ENCODE peak calls at places on chromosomes 3 and 15, in four cellular contexts. One of them, this sample, is unnamed.
A peak's percentile ranks its signal among the peaks of the same experiment; 100 is the strongest.

GRCh38 chr15:72197460-72198409 is at the start of gene GRAMD2A:
- DNase-seq in K562: no peak
- DNase-seq in HepG2: no peak
- DNase-seq in GM12878: no peak
- DNase-seq in this sample: no peak

GRCh38 chr3:66177026-66177425 is 43.8 kb upstream of the SLC25A26 start:
- DNase-seq in K562: no peak
- DNase-seq in HepG2: no peak
- DNase-seq in GM12878: no peak
- DNase-seq in this sample: no peak

GRCh38 chr15:26807517-26808427 is 34.9 kb upstream of the GABRB3 start:
- DNase-seq in K562: no peak
- DNase-seq in HepG2: no peak
- DNase-seq in GM12878: no peak
- DNase-seq in this sample: no peak

GRCh38 chr3:54599741-54600140 is 328.1 kb downstream of the LRTM1 start:
- DNase-seq in K562: no peak
- DNase-seq in HepG2: no peak
- DNase-seq in GM12878: no peak
- DNase-seq in this sample: no peak

GRCh38 chr3:119331661-119332060 is 37.5 kb downstream of the ARHGAP31 start:
- DNase-seq in K562: no peak
- DNase-seq in HepG2: no peak
- DNase-seq in GM12878: no peak
- DNase-seq in this sample: no peak

GRCh38 chr15:98954411-98954810 is 53.2 kb downstream of the PGPEP1L start:
- DNase-seq in K562: no peak
- DNase-seq in HepG2: no peak
- DNase-seq in GM12878: peak; percentile 24
- DNase-seq in this sample: no peak

GRCh38 chr15:43168192-43169107 is 16.8 kb upstream of the CCNDBP1 start:
- DNase-seq in K562: no peak
- DNase-seq in HepG2: no peak
- DNase-seq in GM12878: no peak
- DNase-seq in this sample: no peak

GRCh38 chr3:193826126-193826795 is 233.3 kb downstream of the OPA1 start:
- DNase-seq in K562: no peak
- DNase-seq in HepG2: no peak
- DNase-seq in GM12878: no peak
- DNase-seq in this sample: peak; percentile 11

GRCh38 chr3:4866841-4867240 is 112.4 kb upstream of the BHLHE40 start:
- DNase-seq in K562: no peak
- DNase-seq in HepG2: no peak
- DNase-seq in GM12878: no peak
- DNase-seq in this sample: no peak

GRCh38 chr3:71245971-71246860 is 337.3 kb downstream of the FOXP1 start:
- DNase-seq in K562: peak; percentile 41
- DNase-seq in HepG2: peak; percentile 76
- DNase-seq in GM12878: no peak
- DNase-seq in this sample: no peak

GRCh38 chr3:187017511-187018230 is 87.3 kb downstream of the ST6GAL1 start:
- DNase-seq in K562: no peak
- DNase-seq in HepG2: no peak
- DNase-seq in GM12878: no peak
- DNase-seq in this sample: no peak

GRCh38 chr3:131551761-131552160 is 49.0 kb upstream of the MRPL3 start:
- DNase-seq in K562: no peak
- DNase-seq in HepG2: no peak
- DNase-seq in GM12878: no peak
- DNase-seq in this sample: no peak

GRCh38 chr3:12549971-12550760 is 4.9 kb upstream of the MKRN2OS start:
- DNase-seq in K562: no peak
- DNase-seq in HepG2: no peak
- DNase-seq in GM12878: no peak
- DNase-seq in this sample: no peak

GRCh38 chr3:65912647-65913046 is 126.1 kb downstream of the MAGI1 start:
- DNase-seq in K562: no peak
- DNase-seq in HepG2: no peak
- DNase-seq in GM12878: no peak
- DNase-seq in this sample: no peak

GRCh38 chr3:77134801-77135200 is 94.9 kb downstream of the ROBO2 start:
- DNase-seq in K562: no peak
- DNase-seq in HepG2: no peak
- DNase-seq in GM12878: no peak
- DNase-seq in this sample: no peak

GRCh38 chr3:36648241-36649034 is 115.9 kb downstream of the DCLK3 start:
- DNase-seq in K562: no peak
- DNase-seq in HepG2: no peak
- DNase-seq in GM12878: peak; percentile 7
- DNase-seq in this sample: no peak

GRCh38 chr15:83283813-83284562 is 476 bp downstream of the BNC1 start:
- DNase-seq in K562: no peak
- DNase-seq in HepG2: no peak
- DNase-seq in GM12878: no peak
- DNase-seq in this sample: peak; percentile 38

GRCh38 chr3:17442332-17443049 is 299.9 kb downstream of the TBC1D5 start:
- DNase-seq in K562: peak; percentile 11
- DNase-seq in HepG2: no peak
- DNase-seq in GM12878: no peak
- DNase-seq in this sample: no peak

GRCh38 chr15:40857601-40858351 is 13.9 kb downstream of the SPINT1 start:
- DNase-seq in K562: peak; percentile 83
- DNase-seq in HepG2: peak; percentile 57
- DNase-seq in GM12878: no peak
- DNase-seq in this sample: peak; percentile 82

GRCh38 chr3:196654691-196655090 is 15.2 kb downstream of the NRROS start:
- DNase-seq in K562: no peak
- DNase-seq in HepG2: no peak
- DNase-seq in GM12878: no peak
- DNase-seq in this sample: no peak

GRCh38 chr15:74790080-74790916 is 8.4 kb downstream of the CSK start:
- DNase-seq in K562: no peak
- DNase-seq in HepG2: no peak
- DNase-seq in GM12878: no peak
- DNase-seq in this sample: no peak
- TF ChIP-seq FOXK2 in K562: no peak
- TF ChIP-seq FOXK2 in HepG2: no peak
- TF ChIP-seq FOXK2 in GM12878: no peak
- TF ChIP-seq FOXK2 in this sample: no peak

GRCh38 chr15:46297766-46298165 is 662.9 kb downstream of the SQOR start:
- DNase-seq in K562: no peak
- DNase-seq in HepG2: no peak
- DNase-seq in GM12878: peak; percentile 2
- DNase-seq in this sample: no peak

GRCh38 chr15:46296002-46296401 is 661.2 kb downstream of the SQOR start:
- DNase-seq in K562: no peak
- DNase-seq in HepG2: no peak
- DNase-seq in GM12878: no peak
- DNase-seq in this sample: no peak

GRCh38 chr15:46296797-46297196 is 662.0 kb downstream of the SQOR start:
- DNase-seq in K562: no peak
- DNase-seq in HepG2: no peak
- DNase-seq in GM12878: no peak
- DNase-seq in this sample: no peak

GRCh38 chr15:46293550-46293949 is 658.7 kb downstream of the SQOR start:
- DNase-seq in K562: no peak
- DNase-seq in HepG2: no peak
- DNase-seq in GM12878: no peak
- DNase-seq in this sample: no peak
- TF ChIP-seq FOXK2 in K562: no peak
- TF ChIP-seq FOXK2 in HepG2: no peak
- TF ChIP-seq FOXK2 in GM12878: no peak
- TF ChIP-seq FOXK2 in this sample: no peak

GRCh38 chr3:55709411-55709997 is 222.4 kb upstream of the WNT5A start:
- DNase-seq in K562: no peak
- DNase-seq in HepG2: no peak
- DNase-seq in GM12878: no peak
- DNase-seq in this sample: no peak
- TF ChIP-seq FOXK2 in K562: no peak
- TF ChIP-seq FOXK2 in HepG2: no peak
- TF ChIP-seq FOXK2 in GM12878: no peak
- TF ChIP-seq FOXK2 in this sample: no peak

GRCh38 chr15:74304459-74304858 is 63.0 kb downstream of the CYP11A1 start:
- DNase-seq in K562: peak; percentile 19
- DNase-seq in HepG2: no peak
- DNase-seq in GM12878: no peak
- DNase-seq in this sample: no peak

GRCh38 chr15:74306801-74307217 is 60.6 kb downstream of the CYP11A1 start:
- DNase-seq in K562: no peak
- DNase-seq in HepG2: no peak
- DNase-seq in GM12878: no peak
- DNase-seq in this sample: no peak

GRCh38 chr15:74308643-74308945 is 58.9 kb downstream of the CYP11A1 start:
- DNase-seq in K562: no peak
- DNase-seq in HepG2: no peak
- DNase-seq in GM12878: no peak
- DNase-seq in this sample: no peak

GRCh38 chr15:74305687-74306086 is 61.8 kb downstream of the CYP11A1 start:
- DNase-seq in K562: no peak
- DNase-seq in HepG2: no peak
- DNase-seq in GM12878: no peak
- DNase-seq in this sample: no peak

DNA sequence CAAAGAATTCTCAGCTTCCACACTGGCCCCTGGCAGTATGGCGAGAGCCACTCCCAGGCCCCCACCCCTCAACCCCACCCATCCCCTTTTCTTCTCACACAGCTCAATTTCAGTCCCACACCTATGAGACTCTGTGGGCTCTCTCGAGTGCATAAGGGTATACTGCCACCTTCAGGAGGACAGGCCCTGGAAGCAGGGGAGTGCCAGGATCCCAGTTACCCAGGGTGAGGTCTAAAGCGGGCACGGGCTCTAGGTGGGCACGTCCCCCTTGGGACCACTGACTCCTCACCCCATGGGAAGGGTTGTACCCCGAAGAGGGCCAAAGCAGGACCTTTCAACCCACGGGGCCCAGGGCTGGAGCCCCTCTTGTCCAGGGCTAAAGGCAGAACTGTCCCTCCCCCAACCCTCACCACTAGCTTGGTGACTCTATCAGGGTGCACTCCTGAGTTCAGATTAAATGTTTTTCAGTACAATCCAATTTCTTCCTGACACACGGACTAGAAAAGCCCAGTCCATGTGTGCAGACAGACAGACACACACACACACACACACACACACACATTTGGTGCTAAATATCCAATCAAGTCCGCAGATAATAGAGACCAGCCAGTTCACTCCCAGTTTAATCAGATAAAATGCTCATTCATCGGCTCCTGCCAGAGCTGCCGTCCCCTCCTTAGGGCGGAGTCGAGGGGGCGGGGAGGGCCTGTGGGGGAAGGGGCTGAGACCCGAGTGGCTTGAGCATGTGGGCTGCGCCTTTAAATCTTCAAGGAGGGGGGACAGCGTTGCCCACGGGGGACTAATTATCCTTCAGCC is 59.4 kb downstream of the CYP11A1 start:
- DNase-seq in K562: peak; percentile 57
- DNase-seq in HepG2: peak; percentile 33
- DNase-seq in GM12878: no peak
- DNase-seq in this sample: peak; percentile 61
- TF ChIP-seq FOXK2 in K562: no peak
- TF ChIP-seq FOXK2 in HepG2: no peak
- TF ChIP-seq FOXK2 in GM12878: no peak
- TF ChIP-seq FOXK2 in this sample: no peak

GRCh38 chr3:129985113-129985512 is 10.6 kb downstream of the TRH start:
- DNase-seq in K562: no peak
- DNase-seq in HepG2: no peak
- DNase-seq in GM12878: no peak
- DNase-seq in this sample: no peak
- TF ChIP-seq FOXK2 in K562: no peak
- TF ChIP-seq FOXK2 in HepG2: no peak
- TF ChIP-seq FOXK2 in GM12878: no peak
- TF ChIP-seq FOXK2 in this sample: no peak

DNA sequence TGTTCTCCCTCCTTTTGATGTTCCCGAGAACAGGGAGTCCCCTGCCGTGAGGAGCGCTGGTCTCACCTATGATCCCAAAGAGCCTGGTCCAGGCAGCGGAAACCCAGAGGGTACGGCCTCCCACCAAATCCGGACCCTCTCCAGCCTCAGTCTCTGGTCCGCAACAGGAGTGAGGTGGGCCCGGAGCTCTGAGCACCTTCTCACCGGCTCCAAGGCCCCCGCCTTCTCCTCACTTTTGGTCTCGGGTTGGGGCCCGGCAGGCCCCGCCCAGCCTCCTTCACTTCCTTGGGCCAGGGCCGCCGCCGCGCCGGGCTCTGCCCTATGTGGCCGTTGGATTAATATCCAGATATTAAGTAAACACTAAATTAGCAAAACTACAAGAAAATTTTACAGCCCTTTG is 5.7 kb upstream of the SKOR1 start:
- DNase-seq in K562: no peak
- DNase-seq in HepG2: no peak
- DNase-seq in GM12878: no peak
- DNase-seq in this sample: no peak
- TF ChIP-seq FOXK2 in K562: no peak
- TF ChIP-seq FOXK2 in HepG2: no peak
- TF ChIP-seq FOXK2 in GM12878: no peak
- TF ChIP-seq FOXK2 in this sample: no peak

GRCh38 chr3:150059241-150059640 is 88.5 kb upstream of the PFN2 start:
- DNase-seq in K562: no peak
- DNase-seq in HepG2: no peak
- DNase-seq in GM12878: no peak
- DNase-seq in this sample: no peak

GRCh38 chr3:150061288-150062018 is 90.8 kb upstream of the PFN2 start:
- DNase-seq in K562: no peak
- DNase-seq in HepG2: no peak
- DNase-seq in GM12878: no peak
- DNase-seq in this sample: no peak

GRCh38 chr3:150062492-150062891 is 91.8 kb upstream of the PFN2 start:
- DNase-seq in K562: no peak
- DNase-seq in HepG2: no peak
- DNase-seq in GM12878: no peak
- DNase-seq in this sample: no peak

GRCh38 chr3:150057227-150057626 is 86.5 kb upstream of the PFN2 start:
- DNase-seq in K562: no peak
- DNase-seq in HepG2: no peak
- DNase-seq in GM12878: no peak
- DNase-seq in this sample: no peak

DNA sequence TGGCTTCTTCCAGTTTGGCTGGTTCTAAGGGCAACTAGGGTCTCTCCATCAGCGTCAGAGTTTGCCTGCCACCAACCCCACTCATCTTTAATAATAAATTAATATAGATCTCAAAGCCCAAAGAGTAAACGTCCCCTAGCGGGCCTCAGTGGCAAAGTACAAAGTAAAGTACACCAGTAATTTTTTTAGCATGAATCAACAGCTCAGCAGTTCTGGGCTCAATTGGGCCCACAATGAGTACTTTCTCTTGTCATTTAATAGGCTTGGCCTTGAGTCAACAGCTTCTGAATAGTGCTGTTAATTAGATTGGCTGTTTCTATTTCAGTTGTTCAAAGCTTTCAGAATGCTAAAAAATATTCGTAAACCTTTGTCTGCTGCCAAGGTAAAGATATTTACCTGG is 89.0 kb upstream of the PFN2 start:
- DNase-seq in K562: no peak
- DNase-seq in HepG2: no peak
- DNase-seq in GM12878: no peak
- DNase-seq in this sample: no peak
- TF ChIP-seq FOXK2 in K562: no peak
- TF ChIP-seq FOXK2 in HepG2: no peak
- TF ChIP-seq FOXK2 in GM12878: no peak
- TF ChIP-seq FOXK2 in this sample: no peak

GRCh38 chr3:160001850-160002623 is 13.4 kb downstream of the IL12A start:
- DNase-seq in K562: no peak
- DNase-seq in HepG2: no peak
- DNase-seq in GM12878: no peak
- DNase-seq in this sample: no peak
- TF ChIP-seq FOXK2 in K562: no peak
- TF ChIP-seq FOXK2 in HepG2: no peak
- TF ChIP-seq FOXK2 in GM12878: no peak
- TF ChIP-seq FOXK2 in this sample: no peak